ENCODE peak calls at places on chromosome X, in five cellular contexts. One of them, this sample, is unnamed.

GRCh38 chrX:121365572-121366161 is 318.3 kb downstream of the GLUD2 start:
- DNase-seq in adrenal gland: no peak
- DNase-seq in suprapubic skin: no peak
- DNase-seq in A549: no peak
- DNase-seq in GM12878: no peak
- DNase-seq in this sample: no peak

GRCh38 chrX:1582686-1583437 is 8.5 kb upstream of the AKAP17A start:
- DNase-seq in adrenal gland: no peak
- DNase-seq in suprapubic skin: no peak
- DNase-seq in A549: peak
- DNase-seq in GM12878: no peak
- DNase-seq in this sample: no peak

GRCh38 chrX:154603438-154604430 is 15.3 kb downstream of the CTAG1B start:
- DNase-seq in adrenal gland: no peak
- DNase-seq in suprapubic skin: peak
- DNase-seq in A549: peak
- DNase-seq in GM12878: no peak
- DNase-seq in this sample: no peak

GRCh38 chrX:93673869-93674271 is at the start of gene FAM133A:
- DNase-seq in adrenal gland: peak
- DNase-seq in suprapubic skin: no peak
- DNase-seq in A549: no peak
- DNase-seq in GM12878: no peak
- DNase-seq in this sample: no peak

GRCh38 chrX:118730500-118731247 is 3.3 kb downstream of the IL13RA1 start:
- DNase-seq in adrenal gland: no peak
- DNase-seq in suprapubic skin: no peak
- DNase-seq in A549: no peak
- DNase-seq in GM12878: no peak
- DNase-seq in this sample: no peak

GRCh38 chrX:17654116-17654515 is 83.2 kb upstream of the SCML1 start:
- DNase-seq in adrenal gland: no peak
- DNase-seq in suprapubic skin: no peak
- DNase-seq in A549: no peak
- DNase-seq in GM12878: no peak
- DNase-seq in this sample: no peak

GRCh38 chrX:64206556-64207162 is 1.2 kb upstream of the AMER1 start:
- DNase-seq in adrenal gland: peak
- DNase-seq in suprapubic skin: no peak
- DNase-seq in A549: no peak
- DNase-seq in GM12878: no peak
- DNase-seq in this sample: no peak

GRCh38 chrX:77087529-77088169 is 359.5 kb upstream of the FGF16 start:
- DNase-seq in adrenal gland: peak
- DNase-seq in suprapubic skin: no peak
- DNase-seq in A549: no peak
- DNase-seq in GM12878: no peak
- DNase-seq in this sample: no peak

GRCh38 chrX:155218777-155219176 is 2.5 kb downstream of the VBP1 start:
- DNase-seq in adrenal gland: no peak
- DNase-seq in suprapubic skin: no peak
- DNase-seq in A549: no peak
- DNase-seq in GM12878: no peak
- DNase-seq in this sample: no peak

GRCh38 chrX:68934421-68934820 is 105.6 kb downstream of the EFNB1 start:
- DNase-seq in adrenal gland: no peak
- DNase-seq in suprapubic skin: peak
- DNase-seq in A549: no peak
- DNase-seq in GM12878: no peak
- DNase-seq in this sample: peak

GRCh38 chrX:136204571-136204970 is 46.6 kb downstream of the MAP7D3 start:
- DNase-seq in adrenal gland: no peak
- DNase-seq in suprapubic skin: peak
- DNase-seq in A549: peak
- DNase-seq in GM12878: no peak
- DNase-seq in this sample: no peak

GRCh38 chrX:136608295-136608933 is 39.5 kb upstream of the CD40LG start:
- DNase-seq in adrenal gland: peak
- DNase-seq in suprapubic skin: no peak
- DNase-seq in A549: no peak
- DNase-seq in GM12878: no peak
- DNase-seq in this sample: peak

GRCh38 chrX:9312922-9313867 is 151.7 kb upstream of the TBL1X start:
- DNase-seq in adrenal gland: peak
- DNase-seq in suprapubic skin: peak
- DNase-seq in A549: peak
- DNase-seq in GM12878: no peak
- DNase-seq in this sample: peak

GRCh38 chrX:153700376-153700945 is 12.7 kb downstream of the SLC6A8 start:
- DNase-seq in adrenal gland: no peak
- DNase-seq in suprapubic skin: no peak
- DNase-seq in A549: no peak
- DNase-seq in GM12878: no peak
- DNase-seq in this sample: no peak

GRCh38 chrX:7201481-7201880 is 53.5 kb upstream of the PUDP start:
- DNase-seq in adrenal gland: no peak
- DNase-seq in suprapubic skin: no peak
- DNase-seq in A549: no peak
- DNase-seq in GM12878: no peak
- DNase-seq in this sample: no peak

GRCh38 chrX:41923925-41924693 is 755 bp upstream of the CASK start:
- DNase-seq in adrenal gland: no peak
- DNase-seq in suprapubic skin: no peak
- DNase-seq in A549: peak
- DNase-seq in GM12878: no peak
- DNase-seq in this sample: peak

GRCh38 chrX:115598556-115598955 is 37.6 kb downstream of the PLS3 start:
- DNase-seq in adrenal gland: no peak
- DNase-seq in suprapubic skin: no peak
- DNase-seq in A549: no peak
- DNase-seq in GM12878: no peak
- DNase-seq in this sample: no peak

GRCh38 chrX:115591420-115591819 is 30.4 kb downstream of the PLS3 start:
- DNase-seq in adrenal gland: no peak
- DNase-seq in suprapubic skin: no peak
- DNase-seq in A549: no peak
- DNase-seq in GM12878: no peak
- DNase-seq in this sample: no peak

GRCh38 chrX:115591856-115592842 is 31.2 kb downstream of the PLS3 start:
- DNase-seq in adrenal gland: no peak
- DNase-seq in suprapubic skin: no peak
- DNase-seq in A549: no peak
- DNase-seq in GM12878: no peak
- DNase-seq in this sample: no peak

GRCh38 chrX:115592997-115593734 is 32.2 kb downstream of the PLS3 start:
- DNase-seq in adrenal gland: no peak
- DNase-seq in suprapubic skin: no peak
- DNase-seq in A549: no peak
- DNase-seq in GM12878: no peak
- DNase-seq in this sample: no peak

GRCh38 chrX:115595049-115595448 is 34.1 kb downstream of the PLS3 start:
- DNase-seq in adrenal gland: no peak
- DNase-seq in suprapubic skin: no peak
- DNase-seq in A549: no peak
- DNase-seq in GM12878: no peak
- DNase-seq in this sample: no peak
- H3K27ac ChIP-seq in adrenal gland: no peak
- H3K27ac ChIP-seq in suprapubic skin: peak
- H3K27ac ChIP-seq in A549: no peak
- H3K27ac ChIP-seq in GM12878: no peak
- H3K27ac ChIP-seq in this sample: no peak

GRCh38 chrX:49191033-49191871 is 5.1 kb upstream of the PRICKLE3 start:
- DNase-seq in adrenal gland: peak
- DNase-seq in suprapubic skin: peak
- DNase-seq in A549: peak
- DNase-seq in GM12878: peak
- DNase-seq in this sample: peak
- TF ChIP-seq POLR2A in adrenal gland: peak
- TF ChIP-seq POLR2A in suprapubic skin: no peak
- TF ChIP-seq POLR2A in A549: peak
- TF ChIP-seq POLR2A in GM12878: peak
- TF ChIP-seq POLR2A in this sample: no peak

GRCh38 chrX:37815366-37815765 is 32.0 kb downstream of the DYNLT3 start:
- DNase-seq in adrenal gland: no peak
- DNase-seq in suprapubic skin: no peak
- DNase-seq in A549: no peak
- DNase-seq in GM12878: no peak
- DNase-seq in this sample: no peak

GRCh38 chrX:37813570-37813969 is 33.7 kb downstream of the CYBB start:
- DNase-seq in adrenal gland: no peak
- DNase-seq in suprapubic skin: no peak
- DNase-seq in A549: no peak
- DNase-seq in GM12878: no peak
- DNase-seq in this sample: no peak

GRCh38 chrX:37809970-37810369 is 30.1 kb downstream of the CYBB start:
- DNase-seq in adrenal gland: no peak
- DNase-seq in suprapubic skin: no peak
- DNase-seq in A549: no peak
- DNase-seq in GM12878: no peak
- DNase-seq in this sample: no peak

GRCh38 chrX:37816766-37817165 is 30.6 kb downstream of the DYNLT3 start:
- DNase-seq in adrenal gland: no peak
- DNase-seq in suprapubic skin: no peak
- DNase-seq in A549: no peak
- DNase-seq in GM12878: no peak
- DNase-seq in this sample: no peak

GRCh38 chrX:37812110-37812509 is 32.3 kb downstream of the CYBB start:
- DNase-seq in adrenal gland: no peak
- DNase-seq in suprapubic skin: no peak
- DNase-seq in A549: no peak
- DNase-seq in GM12878: no peak
- DNase-seq in this sample: no peak
- H3K27ac ChIP-seq in adrenal gland: no peak
- H3K27ac ChIP-seq in suprapubic skin: no peak
- H3K27ac ChIP-seq in A549: no peak
- H3K27ac ChIP-seq in GM12878: no peak
- H3K27ac ChIP-seq in this sample: peak

GRCh38 chrX:48523682-48524081 is 2.1 kb downstream of the EBP start:
- DNase-seq in adrenal gland: no peak
- DNase-seq in suprapubic skin: no peak
- DNase-seq in A549: no peak
- DNase-seq in GM12878: no peak
- DNase-seq in this sample: no peak

GRCh38 chrX:48522291-48522690 is 683 bp downstream of the EBP start:
- DNase-seq in adrenal gland: no peak
- DNase-seq in suprapubic skin: no peak
- DNase-seq in A549: no peak
- DNase-seq in GM12878: no peak
- DNase-seq in this sample: no peak

GRCh38 chrX:48520455-48520854 is 1.2 kb upstream of the EBP start:
- DNase-seq in adrenal gland: no peak
- DNase-seq in suprapubic skin: no peak
- DNase-seq in A549: no peak
- DNase-seq in GM12878: no peak
- DNase-seq in this sample: no peak

GRCh38 chrX:48520976-48521352 is 644 bp upstream of the EBP start:
- DNase-seq in adrenal gland: no peak
- DNase-seq in suprapubic skin: no peak
- DNase-seq in A549: no peak
- DNase-seq in GM12878: no peak
- DNase-seq in this sample: no peak

DNA sequence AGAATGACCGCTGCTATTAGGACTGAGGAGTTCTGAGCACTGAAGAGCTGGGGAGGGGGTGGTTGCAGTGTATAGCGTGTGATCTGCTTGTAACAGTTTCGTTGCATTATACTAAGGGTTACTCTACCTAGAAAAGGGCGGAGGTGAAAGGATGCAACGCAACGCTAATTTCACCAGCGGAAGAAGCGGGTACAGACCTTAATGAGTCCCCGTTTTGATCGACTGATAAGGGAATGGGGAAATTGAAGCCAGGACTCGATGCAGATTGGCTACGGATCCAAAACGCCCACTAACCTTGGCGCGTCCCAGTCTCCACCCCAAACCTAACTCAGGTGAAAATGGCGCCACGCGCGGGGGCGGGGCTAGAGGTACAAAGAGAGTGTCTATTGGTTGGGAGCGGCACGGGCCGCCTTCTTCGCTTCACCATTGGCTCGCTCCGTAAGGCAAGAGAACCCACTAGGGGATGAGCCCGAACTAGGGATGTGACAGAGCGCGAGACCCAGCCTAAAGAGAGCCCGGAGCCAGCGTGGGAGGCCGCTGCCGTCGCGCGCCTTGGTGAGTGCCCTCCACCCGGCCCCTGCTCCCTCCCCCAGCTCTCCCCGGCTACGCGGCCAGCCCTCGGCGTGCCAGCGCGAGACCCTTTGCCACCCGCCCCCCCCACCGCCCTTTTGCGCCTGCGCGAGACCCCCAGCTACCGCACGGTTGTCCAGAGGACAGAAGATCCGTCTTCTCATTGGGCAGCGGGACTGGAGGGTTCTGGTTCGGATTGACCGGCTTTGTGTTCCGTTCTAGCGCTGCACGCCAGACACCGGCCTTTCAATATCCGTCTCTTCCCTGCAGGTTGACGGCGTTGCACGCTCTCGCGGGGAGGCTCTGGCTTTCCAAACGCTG is at the start of gene EBP:
- DNase-seq in adrenal gland: peak
- DNase-seq in suprapubic skin: peak
- DNase-seq in A549: peak
- DNase-seq in GM12878: peak
- DNase-seq in this sample: peak
- TF ChIP-seq POLR2A in adrenal gland: peak
- TF ChIP-seq POLR2A in suprapubic skin: no peak
- TF ChIP-seq POLR2A in A549: peak
- TF ChIP-seq POLR2A in GM12878: peak
- TF ChIP-seq POLR2A in this sample: no peak